ENCODE peak calls at places on chromosomes 12 and 14, in four cellular contexts. J, W, L and P are unnamed samples.
A peak's percentile ranks its signal among the peaks of the same experiment; 100 is the strongest.

GRCh38 chr12:52151859-52152783 is 39.7 kb downstream of the KRT80 start:
- DNase-seq in J (peak; percentile 77), W (peak; percentile 93), L (no peak), P (no peak)

GRCh38 chr12:63904653-63905052 is 60.2 kb downstream of the SRGAP1 start:
- DNase-seq in J (no peak), W (no peak), L (no peak), P (no peak)

GRCh38 chr12:72281145-72281544 is 9.0 kb downstream of the TRHDE start:
- DNase-seq in J (no peak), W (no peak), L (no peak), P (no peak)

GRCh38 chr14:69535230-69535848 is 39.3 kb downstream of the CCDC177 start:
- DNase-seq in J (no peak), W (no peak), L (peak; percentile 26), P (peak; percentile 34)

GRCh38 chr14:37658174-37658573 is 62.7 kb downstream of the TTC6 start:
- DNase-seq in J (no peak), W (no peak), L (no peak), P (no peak)

GRCh38 chr12:31931796-31932715 is 27.2 kb upstream of the RESF1 start:
- DNase-seq in J (no peak), W (no peak), L (no peak), P (no peak)

GRCh38 chr14:93788557-93789365 is 476 bp upstream of the PRIMA1 start:
- DNase-seq in J (peak; percentile 47), W (no peak), L (peak; percentile 83), P (peak; percentile 81)

GRCh38 chr12:12468575-12468974 is 94.1 kb downstream of the DUSP16 start:
- DNase-seq in J (no peak), W (no peak), L (no peak), P (no peak)

GRCh38 chr12:2495452-2496112 is 299.2 kb upstream of the FKBP4 start:
- DNase-seq in J (no peak), W (no peak), L (no peak), P (no peak)

GRCh38 chr14:75295491-75296338 is 17.1 kb downstream of the FOS start:
- DNase-seq in J (peak; percentile 80), W (peak; percentile 92), L (peak; percentile 84), P (peak; percentile 80)